ENCODE peak calls at places on chromosome 6, in five cellular contexts. One of them, this sample, is unnamed.

GRCh38 chr6:37354526-37355384 is 972 bp downstream of the RNF8 start:
- DNase-seq in brain microvascular endothelial cell: no peak
- DNase-seq in NCI-H748 treated with DMSO at 0.1 percent for 48 hours: no peak
- DNase-seq in NCI-H1694 treated with DMSO at 0.1 percent for 48 hours: no peak
- DNase-seq in uterus: peak; percentile 34
- DNase-seq in this sample: peak; percentile 52

GRCh38 chr6:149318581-149319286 is 1.2 kb downstream of the TAB2 start:
- DNase-seq in brain microvascular endothelial cell: no peak
- DNase-seq in NCI-H1694 treated with DMSO at 0.1 percent for 48 hours: no peak
- DNase-seq in uterus: no peak
- DNase-seq in NCI-H748 treated with DMSO at 0.1 percent for 48 hours: peak; percentile 21
- DNase-seq in this sample: no peak

GRCh38 chr6:79717989-79718388 is 86.9 kb downstream of the SH3BGRL2 start:
- DNase-seq in NCI-H748 treated with DMSO at 0.1 percent for 48 hours: no peak
- DNase-seq in NCI-H1694 treated with DMSO at 0.1 percent for 48 hours: no peak
- DNase-seq in uterus: no peak
- DNase-seq in brain microvascular endothelial cell: no peak
- DNase-seq in this sample: no peak

GRCh38 chr6:25388776-25389175 is 109.6 kb downstream of the CARMIL1 start:
- DNase-seq in NCI-H1694 treated with DMSO at 0.1 percent for 48 hours: no peak
- DNase-seq in uterus: no peak
- DNase-seq in NCI-H748 treated with DMSO at 0.1 percent for 48 hours: no peak
- DNase-seq in brain microvascular endothelial cell: no peak
- DNase-seq in this sample: no peak

GRCh38 chr6:104958178-104958520 is 1.2 kb downstream of the LIN28B start:
- DNase-seq in NCI-H1694 treated with DMSO at 0.1 percent for 48 hours: no peak
- DNase-seq in brain microvascular endothelial cell: no peak
- DNase-seq in uterus: no peak
- DNase-seq in NCI-H748 treated with DMSO at 0.1 percent for 48 hours: no peak
- DNase-seq in this sample: no peak

GRCh38 chr6:1263039-1263849 is 48.7 kb upstream of the FOXQ1 start:
- DNase-seq in uterus: no peak
- DNase-seq in NCI-H748 treated with DMSO at 0.1 percent for 48 hours: no peak
- DNase-seq in NCI-H1694 treated with DMSO at 0.1 percent for 48 hours: no peak
- DNase-seq in brain microvascular endothelial cell: no peak
- DNase-seq in this sample: no peak

GRCh38 chr6:122712864-122713612 is 66.5 kb upstream of the FABP7 start:
- DNase-seq in NCI-H1694 treated with DMSO at 0.1 percent for 48 hours: no peak
- DNase-seq in NCI-H748 treated with DMSO at 0.1 percent for 48 hours: peak; percentile 85
- DNase-seq in uterus: no peak
- DNase-seq in brain microvascular endothelial cell: no peak
- DNase-seq in this sample: no peak

GRCh38 chr6:53691667-53692133 is 26.1 kb upstream of the KLHL31 start:
- DNase-seq in brain microvascular endothelial cell: no peak
- DNase-seq in uterus: no peak
- DNase-seq in NCI-H1694 treated with DMSO at 0.1 percent for 48 hours: no peak
- DNase-seq in NCI-H748 treated with DMSO at 0.1 percent for 48 hours: no peak
- DNase-seq in this sample: no peak

GRCh38 chr6:33414592-33415271 is 3.2 kb downstream of the CUTA start:
- DNase-seq in NCI-H748 treated with DMSO at 0.1 percent for 48 hours: no peak
- DNase-seq in NCI-H1694 treated with DMSO at 0.1 percent for 48 hours: no peak
- DNase-seq in uterus: no peak
- DNase-seq in brain microvascular endothelial cell: no peak
- DNase-seq in this sample: no peak

GRCh38 chr6:94468830-94469229 is 1049.5 kb upstream of the EPHA7 start:
- DNase-seq in brain microvascular endothelial cell: no peak
- DNase-seq in NCI-H748 treated with DMSO at 0.1 percent for 48 hours: no peak
- DNase-seq in NCI-H1694 treated with DMSO at 0.1 percent for 48 hours: no peak
- DNase-seq in uterus: no peak
- DNase-seq in this sample: no peak

GRCh38 chr6:77650098-77650663 is 2.7 kb upstream of the MEI4 start:
- DNase-seq in NCI-H748 treated with DMSO at 0.1 percent for 48 hours: no peak
- DNase-seq in brain microvascular endothelial cell: no peak
- DNase-seq in NCI-H1694 treated with DMSO at 0.1 percent for 48 hours: peak; percentile 27
- DNase-seq in uterus: no peak
- DNase-seq in this sample: peak; percentile 73

GRCh38 chr6:138493413-138493812 is 5.9 kb downstream of the NHSL1 start:
- DNase-seq in NCI-H1694 treated with DMSO at 0.1 percent for 48 hours: no peak
- DNase-seq in brain microvascular endothelial cell: peak; percentile 25
- DNase-seq in NCI-H748 treated with DMSO at 0.1 percent for 48 hours: no peak
- DNase-seq in uterus: no peak
- DNase-seq in this sample: no peak

GRCh38 chr6:16049178-16049577 is 79.7 kb upstream of the MYLIP start:
- DNase-seq in NCI-H1694 treated with DMSO at 0.1 percent for 48 hours: no peak
- DNase-seq in brain microvascular endothelial cell: peak; percentile 2
- DNase-seq in NCI-H748 treated with DMSO at 0.1 percent for 48 hours: no peak
- DNase-seq in uterus: no peak
- DNase-seq in this sample: no peak

GRCh38 chr6:23584134-23584763 is 541.8 kb upstream of the NRSN1 start:
- DNase-seq in brain microvascular endothelial cell: no peak
- DNase-seq in NCI-H748 treated with DMSO at 0.1 percent for 48 hours: no peak
- DNase-seq in NCI-H1694 treated with DMSO at 0.1 percent for 48 hours: no peak
- DNase-seq in uterus: no peak
- DNase-seq in this sample: no peak

GRCh38 chr6:145502417-145502816 is 232.9 kb downstream of the EPM2A start:
- DNase-seq in NCI-H748 treated with DMSO at 0.1 percent for 48 hours: peak; percentile 50
- DNase-seq in NCI-H1694 treated with DMSO at 0.1 percent for 48 hours: no peak
- DNase-seq in brain microvascular endothelial cell: no peak
- DNase-seq in uterus: no peak
- DNase-seq in this sample: no peak